ENCODE peak calls at places on chromosome 20, in five cellular contexts. One of them, this sample, is unnamed.

GRCh38 chr20:35005463-35005961 is 49.8 kb downstream of the MYH7B start:
- DNase-seq in AG09319: no peak
- DNase-seq in WTC11: peak; percentile 5
- DNase-seq in HFF-Myc: no peak
- DNase-seq in activated T-cell treated with anti-CD3 and anti-CD28 coated beads, Interleukin-2, amount 50 U/mL, for 72 hours: no peak
- DNase-seq in this sample: no peak

GRCh38 chr20:46568570-46569129 is 18.2 kb upstream of the OCSTAMP start:
- DNase-seq in AG09319: peak; percentile 16
- DNase-seq in WTC11: no peak
- DNase-seq in HFF-Myc: peak; percentile 24
- DNase-seq in activated T-cell treated with anti-CD3 and anti-CD28 coated beads, Interleukin-2, amount 50 U/mL, for 72 hours: no peak
- DNase-seq in this sample: no peak

GRCh38 chr20:41509801-41510200 is 108.4 kb downstream of the CHD6 start:
- DNase-seq in AG09319: no peak
- DNase-seq in WTC11: no peak
- DNase-seq in HFF-Myc: no peak
- DNase-seq in activated T-cell treated with anti-CD3 and anti-CD28 coated beads, Interleukin-2, amount 50 U/mL, for 72 hours: no peak
- DNase-seq in this sample: no peak

GRCh38 chr20:12241065-12241464 is 323.4 kb downstream of the BTBD3 start:
- DNase-seq in AG09319: no peak
- DNase-seq in WTC11: no peak
- DNase-seq in HFF-Myc: no peak
- DNase-seq in activated T-cell treated with anti-CD3 and anti-CD28 coated beads, Interleukin-2, amount 50 U/mL, for 72 hours: no peak
- DNase-seq in this sample: no peak

GRCh38 chr20:45822863-45823262 is 4.2 kb downstream of the TNNC2 start:
- DNase-seq in AG09319: no peak
- DNase-seq in WTC11: no peak
- DNase-seq in HFF-Myc: no peak
- DNase-seq in activated T-cell treated with anti-CD3 and anti-CD28 coated beads, Interleukin-2, amount 50 U/mL, for 72 hours: no peak
- DNase-seq in this sample: no peak

GRCh38 chr20:34874094-34874654 is 1.5 kb upstream of the GGT7 start:
- DNase-seq in AG09319: peak; percentile 77
- DNase-seq in WTC11: peak; percentile 81
- DNase-seq in HFF-Myc: peak; percentile 81
- DNase-seq in activated T-cell treated with anti-CD3 and anti-CD28 coated beads, Interleukin-2, amount 50 U/mL, for 72 hours: peak; percentile 68
- DNase-seq in this sample: peak; percentile 93

GRCh38 chr20:588932-589672 is 21.0 kb downstream of the TCF15 start:
- DNase-seq in AG09319: no peak
- DNase-seq in WTC11: no peak
- DNase-seq in HFF-Myc: no peak
- DNase-seq in activated T-cell treated with anti-CD3 and anti-CD28 coated beads, Interleukin-2, amount 50 U/mL, for 72 hours: no peak
- DNase-seq in this sample: no peak

GRCh38 chr20:51631011-51631950 is 88.8 kb upstream of the NFATC2 start:
- DNase-seq in AG09319: peak; percentile 91
- DNase-seq in WTC11: no peak
- DNase-seq in HFF-Myc: peak; percentile 97
- DNase-seq in activated T-cell treated with anti-CD3 and anti-CD28 coated beads, Interleukin-2, amount 50 U/mL, for 72 hours: peak; percentile 39
- DNase-seq in this sample: peak; percentile 86

GRCh38 chr20:63381781-63382431 is 20.8 kb upstream of the CHRNA4 start:
- DNase-seq in AG09319: no peak
- DNase-seq in WTC11: peak; percentile 79
- DNase-seq in HFF-Myc: no peak
- DNase-seq in activated T-cell treated with anti-CD3 and anti-CD28 coated beads, Interleukin-2, amount 50 U/mL, for 72 hours: peak; percentile 33
- DNase-seq in this sample: peak; percentile 34

GRCh38 chr20:46330072-46330763 is 21.9 kb upstream of the CDH22 start:
- DNase-seq in AG09319: no peak
- DNase-seq in WTC11: no peak
- DNase-seq in HFF-Myc: no peak
- DNase-seq in activated T-cell treated with anti-CD3 and anti-CD28 coated beads, Interleukin-2, amount 50 U/mL, for 72 hours: no peak
- DNase-seq in this sample: no peak

GRCh38 chr20:32112862-32113261 is 3.3 kb downstream of the TM9SF4 start:
- DNase-seq in AG09319: no peak
- DNase-seq in WTC11: no peak
- DNase-seq in HFF-Myc: no peak
- DNase-seq in activated T-cell treated with anti-CD3 and anti-CD28 coated beads, Interleukin-2, amount 50 U/mL, for 72 hours: no peak
- DNase-seq in this sample: peak; percentile 74

GRCh38 chr20:19210426-19211155 is 1.9 kb upstream of the SLC24A3 start:
- DNase-seq in AG09319: peak; percentile 54
- DNase-seq in WTC11: no peak
- DNase-seq in HFF-Myc: no peak
- DNase-seq in activated T-cell treated with anti-CD3 and anti-CD28 coated beads, Interleukin-2, amount 50 U/mL, for 72 hours: no peak
- DNase-seq in this sample: no peak

GRCh38 chr20:635609-636338 is 17.2 kb downstream of the SRXN1 start:
- DNase-seq in AG09319: no peak
- DNase-seq in WTC11: no peak
- DNase-seq in HFF-Myc: no peak
- DNase-seq in activated T-cell treated with anti-CD3 and anti-CD28 coated beads, Interleukin-2, amount 50 U/mL, for 72 hours: no peak
- DNase-seq in this sample: no peak

GRCh38 chr20:22430154-22430745 is 154.1 kb downstream of the FOXA2 start:
- DNase-seq in AG09319: no peak
- DNase-seq in WTC11: peak; percentile 73
- DNase-seq in HFF-Myc: no peak
- DNase-seq in activated T-cell treated with anti-CD3 and anti-CD28 coated beads, Interleukin-2, amount 50 U/mL, for 72 hours: no peak
- DNase-seq in this sample: no peak

GRCh38 chr20:17936791-17937687 is 31.6 kb downstream of the SNX5 start:
- DNase-seq in AG09319: no peak
- DNase-seq in WTC11: no peak
- DNase-seq in HFF-Myc: no peak
- DNase-seq in activated T-cell treated with anti-CD3 and anti-CD28 coated beads, Interleukin-2, amount 50 U/mL, for 72 hours: no peak
- DNase-seq in this sample: no peak

GRCh38 chr20:29408034-29408695 is 1849.3 kb upstream of the DEFB115 start:
- DNase-seq in AG09319: no peak
- DNase-seq in WTC11: no peak
- DNase-seq in HFF-Myc: no peak
- DNase-seq in activated T-cell treated with anti-CD3 and anti-CD28 coated beads, Interleukin-2, amount 50 U/mL, for 72 hours: no peak
- DNase-seq in this sample: no peak

GRCh38 chr20:52083627-52084232 is 107.8 kb downstream of the ZFP64 start:
- DNase-seq in AG09319: peak; percentile 56
- DNase-seq in WTC11: peak; percentile 75
- DNase-seq in HFF-Myc: peak; percentile 46
- DNase-seq in activated T-cell treated with anti-CD3 and anti-CD28 coated beads, Interleukin-2, amount 50 U/mL, for 72 hours: peak; percentile 56
- DNase-seq in this sample: peak; percentile 47